ENCODE peak calls at places on chromosomes 3 and 15, in five cellular contexts. J is upper lobe of right lung; G is transverse colon; E is activated CD8-positive, alpha-beta T cell treated with anti-CD3 and anti-CD28 coated beads for 36 hours; Q is H9. U is an unnamed sample.

GRCh38 chr15:63291507-63291906 is 14.1 kb downstream of the APH1B start:
- DNase-seq in Q (no peak), E (no peak), G (no peak), J (no peak), U (no peak)

GRCh38 chr15:80031841-80032240 is 27.6 kb upstream of the ZFAND6 start:
- DNase-seq in E (peak), Q (no peak), G (peak), J (no peak), U (peak)

GRCh38 chr3:183116051-183116614 is 16.8 kb upstream of the MCCC1 start:
- DNase-seq in E (peak), J (peak), G (peak), Q (peak), U (peak)

GRCh38 chr3:12370758-12371157 is 81.9 kb downstream of the PPARG start:
- DNase-seq in E (no peak), J (no peak), G (peak), Q (peak), U (no peak)

GRCh38 chr15:25543156-25543555 is 104.3 kb upstream of the UBE3A start:
- DNase-seq in G (peak), E (no peak), Q (no peak), J (no peak), U (no peak)

GRCh38 chr15:101044625-101045235 is 125.6 kb downstream of the LRRK1 start:
- DNase-seq in Q (peak), E (no peak), G (peak), J (no peak), U (no peak)

GRCh38 chr3:152742368-152743347 is 92.3 kb upstream of the P2RY1 start:
- DNase-seq in Q (no peak), J (no peak), G (no peak), E (no peak), U (no peak)

GRCh38 chr15:64356443-64357040 is 569 bp upstream of the CSNK1G1 start:
- DNase-seq in J (no peak), E (no peak), G (no peak), Q (no peak), U (no peak)

GRCh38 chr15:72838311-72838731 is 54.8 kb upstream of the ADPGK start:
- DNase-seq in G (no peak), Q (no peak), E (no peak), J (no peak), U (no peak)

GRCh38 chr15:39629376-39629775 is 48.5 kb downstream of the THBS1 start:
- DNase-seq in G (peak), E (peak), Q (no peak), J (no peak), U (peak)

GRCh38 chr3:65618599-65618998 is 420.1 kb downstream of the MAGI1 start:
- DNase-seq in E (no peak), Q (no peak), G (no peak), J (no peak), U (no peak)

GRCh38 chr3:30644615-30645014 is 38.2 kb downstream of the TGFBR2 start:
- DNase-seq in G (peak), J (no peak), E (peak), Q (no peak), U (peak)

GRCh38 chr15:40334941-40335795 is 5.6 kb downstream of the CCDC9B start:
- DNase-seq in G (peak), Q (no peak), E (no peak), J (peak), U (no peak)

GRCh38 chr15:98799991-98800390 is 151.7 kb downstream of the IGF1R start:
- DNase-seq in J (no peak), G (no peak), E (no peak), Q (no peak), U (no peak)

GRCh38 chr3:184175506-184175905 is 851 bp downstream of the AP2M1 start:
- DNase-seq in Q (no peak), E (no peak), G (no peak), J (no peak), U (no peak)

GRCh38 chr3:184173374-184173722 is 1.3 kb upstream of the AP2M1 start:
- DNase-seq in G (no peak), E (no peak), J (no peak), Q (no peak), U (no peak)

GRCh38 chr3:184174278-184174645 is 393 bp upstream of the AP2M1 start:
- DNase-seq in J (no peak), Q (no peak), G (no peak), E (no peak), U (no peak)

GRCh38 chr3:184175981-184176376 is 1.3 kb downstream of the AP2M1 start:
- DNase-seq in Q (no peak), J (no peak), G (no peak), E (no peak), U (no peak)

DNA sequence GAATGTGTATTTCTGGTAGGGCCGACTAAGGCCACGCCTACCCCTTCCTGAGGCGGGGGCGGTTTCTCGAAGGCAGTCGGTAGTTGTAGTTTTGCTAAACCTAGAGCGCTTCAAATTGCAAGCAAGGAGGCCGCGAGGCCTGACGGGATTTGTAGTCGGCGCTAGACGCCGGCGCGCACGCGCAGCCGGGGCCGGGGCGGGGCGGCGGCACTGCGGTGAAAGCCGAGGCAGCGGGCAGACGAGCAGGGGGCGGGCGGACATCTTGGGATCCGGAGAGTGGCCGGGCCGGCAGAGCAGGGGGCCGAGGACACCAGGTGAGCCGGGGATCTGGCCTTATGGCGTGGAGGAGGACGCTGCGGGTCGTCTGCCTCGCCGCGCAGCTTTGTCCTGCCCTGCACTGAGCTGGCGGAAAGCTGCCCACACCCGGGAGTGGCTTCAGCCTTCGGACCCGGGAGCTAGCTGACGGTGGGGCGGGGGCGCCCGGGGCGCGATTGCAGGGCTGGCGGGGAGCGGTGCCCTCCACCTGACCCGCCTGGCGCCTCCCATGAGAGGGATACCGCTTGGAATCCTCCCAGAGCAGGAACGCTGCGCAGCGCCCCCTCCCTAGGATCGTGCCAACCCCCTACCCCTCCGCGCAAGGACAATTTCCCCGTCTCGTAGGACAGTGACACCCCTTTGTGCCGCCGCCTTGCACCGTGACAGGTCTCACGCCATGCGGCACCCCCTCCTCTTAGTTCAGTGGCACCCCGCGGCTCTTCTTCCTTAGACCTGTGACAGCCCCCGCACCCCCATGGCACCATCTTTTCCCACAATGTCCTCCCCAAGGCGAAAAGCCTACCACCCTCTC is at the start of gene AP2M1:
- DNase-seq in E (peak), G (peak), Q (peak), J (peak), U (peak)
- TF ChIP-seq CTCF in E (no peak), G (no peak), Q (no peak), J (no peak), U (no peak)

GRCh38 chr15:26866298-26867198 is at the start of gene GABRA5:
- DNase-seq in E (no peak), J (no peak), G (no peak), Q (peak), U (no peak)
- TF ChIP-seq CTCF in E (no peak), J (no peak), G (no peak), Q (peak), U (no peak)

DNA sequence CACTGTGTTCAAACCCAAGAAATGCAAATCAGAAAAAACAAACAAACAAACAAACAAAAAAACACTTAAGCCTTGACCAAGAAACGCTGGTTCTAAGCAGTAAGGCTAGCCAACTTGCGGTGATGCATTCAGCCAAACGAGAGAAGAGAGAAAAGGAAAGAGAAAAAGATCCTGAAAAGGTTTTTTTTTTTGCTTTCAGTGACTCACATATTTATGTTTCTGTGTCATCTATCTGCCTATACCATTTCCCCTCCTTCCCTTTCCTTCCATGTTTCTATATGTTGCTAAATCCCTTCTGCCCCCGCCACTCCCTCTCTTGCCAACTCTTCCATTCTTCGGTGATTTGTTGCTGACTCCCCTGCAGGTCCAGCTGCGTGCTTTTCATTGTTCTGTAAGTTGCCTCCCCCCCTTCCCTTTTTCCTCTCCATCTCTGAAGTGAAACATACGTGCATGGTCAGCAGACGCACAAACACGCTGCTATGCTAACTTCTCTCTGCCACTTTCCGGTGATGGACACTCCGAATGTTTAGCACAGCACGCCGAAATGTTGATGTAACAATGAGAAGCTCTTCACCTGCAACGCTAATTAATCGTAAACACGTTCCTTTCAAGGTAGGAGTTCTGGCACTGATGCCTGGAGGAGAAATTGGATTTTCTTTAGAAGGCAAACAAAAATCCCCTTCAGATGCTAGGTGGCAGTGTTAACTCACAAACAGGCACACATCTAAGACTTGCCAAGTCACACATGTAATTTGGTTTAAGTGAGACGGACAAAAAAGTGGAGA is 154.5 kb downstream of the TUSC7 start:
- DNase-seq in Q (peak), E (no peak), G (no peak), J (no peak), U (peak)
- TF ChIP-seq CTCF in Q (peak), E (no peak), G (peak), J (peak), U (no peak)

DNA sequence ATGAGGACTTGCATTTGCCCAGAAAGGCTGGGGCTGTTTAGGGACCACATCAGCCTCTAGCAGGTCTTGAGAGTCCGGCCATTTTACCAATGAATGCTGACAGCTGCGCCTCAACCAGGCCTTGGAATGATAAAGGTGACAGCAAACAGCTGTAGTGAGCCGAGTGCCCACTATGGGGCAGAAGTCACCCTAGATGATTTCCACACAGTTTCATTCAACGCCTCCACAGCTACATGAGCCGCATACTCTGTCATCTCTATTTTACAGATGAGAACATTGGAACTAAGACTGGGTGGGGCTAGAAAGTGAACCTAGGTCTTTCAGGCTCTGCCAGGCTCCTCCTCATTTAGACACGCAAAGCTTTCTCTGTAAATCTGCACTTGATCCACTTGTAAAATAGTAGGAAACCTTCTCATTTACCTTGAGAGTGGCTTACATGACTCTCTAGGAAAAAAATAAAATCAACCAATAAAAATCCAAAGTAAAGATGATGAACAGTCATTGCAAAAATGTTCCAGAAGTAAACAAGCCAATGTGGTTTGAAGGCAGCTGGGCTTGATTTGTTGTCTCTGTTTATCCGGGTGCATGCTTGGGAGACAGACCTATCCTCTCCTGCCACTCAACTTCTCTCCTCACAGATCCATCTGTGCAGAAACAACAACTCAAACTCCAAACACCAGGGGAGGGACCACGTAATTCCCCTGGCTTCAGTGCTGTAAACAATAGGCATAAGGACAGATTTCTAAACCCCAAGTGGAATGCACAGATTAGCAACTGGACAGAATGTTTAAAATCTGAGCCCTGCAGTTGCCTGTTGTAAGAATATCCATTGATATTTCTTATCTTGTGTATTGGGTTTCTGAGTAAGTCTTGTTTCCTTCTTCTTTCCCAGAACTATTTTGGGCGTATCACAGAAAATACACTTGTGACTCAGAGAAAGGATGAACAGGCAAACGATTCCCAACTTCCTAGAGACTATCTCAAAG is 31.5 kb upstream of the LDHAL6B start:
- DNase-seq in G (peak), E (peak), J (peak), Q (peak), U (peak)
- TF ChIP-seq CTCF in G (peak), E (peak), J (peak), Q (peak), U (no peak)

GRCh38 chr15:67240235-67241131 is 14.0 kb downstream of the AAGAB start:
- DNase-seq in E (peak), J (no peak), Q (no peak), G (peak), U (peak)
- TF ChIP-seq CTCF in E (peak), J (peak), Q (peak), G (peak), U (peak)